ENCODE peak calls at places on chromosomes 16 and 17, in four cellular contexts. One of them, this sample, is unnamed.

GRCh38 chr17:44533533-44534246 is 23.6 kb upstream of the FZD2 start:
- DNase-seq in fibroblast of mammary gland: peak
- DNase-seq in IMR-90: peak
- DNase-seq in bronchial epithelial cell: peak
- DNase-seq in this sample: peak

GRCh38 chr17:75059369-75060345 is 12.6 kb downstream of the KCTD2 start:
- DNase-seq in IMR-90: peak
- DNase-seq in fibroblast of mammary gland: peak
- DNase-seq in bronchial epithelial cell: peak
- DNase-seq in this sample: no peak

GRCh38 chr17:73368085-73368631 is 56.4 kb upstream of the CDC42EP4 start:
- DNase-seq in bronchial epithelial cell: no peak
- DNase-seq in fibroblast of mammary gland: no peak
- DNase-seq in IMR-90: no peak
- DNase-seq in this sample: no peak

GRCh38 chr17:13031718-13032350 is 14.0 kb upstream of the ELAC2 start:
- DNase-seq in fibroblast of mammary gland: peak
- DNase-seq in IMR-90: peak
- DNase-seq in bronchial epithelial cell: peak
- DNase-seq in this sample: no peak

GRCh38 chr16:68179196-68179795 is 56.6 kb downstream of the ESRP2 start:
- DNase-seq in IMR-90: peak
- DNase-seq in bronchial epithelial cell: no peak
- DNase-seq in fibroblast of mammary gland: peak
- DNase-seq in this sample: no peak

GRCh38 chr16:676565-677297 is 1.3 kb downstream of the RHBDL1 start:
- DNase-seq in IMR-90: no peak
- DNase-seq in fibroblast of mammary gland: no peak
- DNase-seq in bronchial epithelial cell: peak
- DNase-seq in this sample: no peak

GRCh38 chr17:17693253-17693954 is 12.1 kb downstream of the RAI1 start:
- DNase-seq in fibroblast of mammary gland: no peak
- DNase-seq in bronchial epithelial cell: peak
- DNase-seq in IMR-90: no peak
- DNase-seq in this sample: no peak

GRCh38 chr17:75194879-75195278 is 10.6 kb upstream of the NUP85 start:
- DNase-seq in fibroblast of mammary gland: no peak
- DNase-seq in IMR-90: no peak
- DNase-seq in bronchial epithelial cell: no peak
- DNase-seq in this sample: no peak

GRCh38 chr16:16797239-16797638 is 418.3 kb downstream of the NPIPA7 start:
- DNase-seq in bronchial epithelial cell: no peak
- DNase-seq in fibroblast of mammary gland: no peak
- DNase-seq in IMR-90: no peak
- DNase-seq in this sample: no peak

GRCh38 chr16:87853411-87854052 is 15.8 kb downstream of the SLC7A5 start:
- DNase-seq in fibroblast of mammary gland: peak
- DNase-seq in bronchial epithelial cell: peak
- DNase-seq in IMR-90: peak
- DNase-seq in this sample: peak

GRCh38 chr16:66494916-66495315 is 55.0 kb downstream of the TK2 start:
- DNase-seq in fibroblast of mammary gland: no peak
- DNase-seq in bronchial epithelial cell: no peak
- DNase-seq in IMR-90: no peak
- DNase-seq in this sample: no peak

GRCh38 chr16:30951193-30951592 is 2.3 kb downstream of the ORAI3 start:
- DNase-seq in fibroblast of mammary gland: no peak
- DNase-seq in IMR-90: no peak
- DNase-seq in bronchial epithelial cell: no peak
- DNase-seq in this sample: no peak

GRCh38 chr16:30950516-30951073 is 1.7 kb downstream of the ORAI3 start:
- DNase-seq in fibroblast of mammary gland: no peak
- DNase-seq in IMR-90: no peak
- DNase-seq in bronchial epithelial cell: no peak
- DNase-seq in this sample: no peak

GRCh38 chr16:30948956-30949654 is at the start of gene ORAI3:
- DNase-seq in IMR-90: peak
- DNase-seq in bronchial epithelial cell: peak
- DNase-seq in fibroblast of mammary gland: peak
- DNase-seq in this sample: no peak

GRCh38 chr16:30948087-30948955 is 547 bp upstream of the ORAI3 start:
- DNase-seq in fibroblast of mammary gland: peak
- DNase-seq in IMR-90: peak
- DNase-seq in bronchial epithelial cell: peak
- DNase-seq in this sample: no peak

DNA sequence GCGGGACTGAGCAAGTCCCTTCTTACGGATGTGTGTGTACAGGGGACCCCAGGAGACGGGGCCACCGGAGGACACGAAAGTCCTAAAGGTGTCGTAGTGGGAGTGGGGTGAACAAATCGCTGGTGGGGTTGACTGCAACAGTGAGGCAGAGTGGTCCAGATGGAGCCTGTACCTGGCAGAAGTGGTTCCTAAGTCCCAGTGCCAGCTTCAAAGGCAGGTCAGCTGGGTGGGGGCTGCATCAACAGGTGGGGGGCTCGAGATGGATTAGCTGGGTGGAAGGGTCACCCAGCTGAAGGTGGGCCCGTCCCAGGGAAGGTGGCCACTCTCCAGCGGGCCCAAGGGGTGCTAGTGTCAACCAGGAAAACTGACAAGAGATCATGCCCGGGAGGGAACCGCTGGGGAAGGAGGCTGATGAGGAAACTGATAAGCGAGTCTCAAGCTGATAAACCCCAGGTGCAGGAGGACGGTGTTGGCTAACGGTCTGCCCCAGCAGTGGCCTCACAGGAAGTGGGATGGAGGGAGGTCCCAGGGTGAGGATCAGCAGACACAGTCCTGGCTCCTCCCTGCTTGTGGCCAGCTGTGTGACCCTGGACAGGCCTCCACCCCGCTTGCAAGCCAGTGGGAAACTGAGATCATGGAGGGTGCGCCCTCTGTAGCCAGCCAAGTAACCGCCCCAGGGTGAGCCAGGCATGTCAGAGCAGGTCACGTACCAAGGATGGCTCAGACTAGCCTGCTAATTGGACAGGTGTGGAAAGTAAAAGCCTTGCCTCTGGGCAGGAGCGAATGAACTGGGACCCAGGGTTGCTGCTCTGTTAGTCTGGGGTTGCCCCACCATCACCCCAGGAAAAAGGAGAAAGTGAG is 1.0 kb downstream of the ORAI3 start:
- DNase-seq in IMR-90: peak
- DNase-seq in fibroblast of mammary gland: peak
- DNase-seq in bronchial epithelial cell: peak
- DNase-seq in this sample: no peak
- TF ChIP-seq CTCF in IMR-90: no peak
- TF ChIP-seq CTCF in fibroblast of mammary gland: no peak
- TF ChIP-seq CTCF in bronchial epithelial cell: peak
- TF ChIP-seq CTCF in this sample: no peak

GRCh38 chr16:29985271-29985811 is 10.1 kb downstream of the HIRIP3 start:
- DNase-seq in bronchial epithelial cell: no peak
- DNase-seq in fibroblast of mammary gland: no peak
- DNase-seq in IMR-90: no peak
- DNase-seq in this sample: no peak

GRCh38 chr16:29982560-29983419 is 9.1 kb downstream of the TAOK2 start:
- DNase-seq in bronchial epithelial cell: no peak
- DNase-seq in fibroblast of mammary gland: no peak
- DNase-seq in IMR-90: no peak
- DNase-seq in this sample: no peak

GRCh38 chr16:29984764-29985147 is 10.7 kb downstream of the HIRIP3 start:
- DNase-seq in IMR-90: no peak
- DNase-seq in fibroblast of mammary gland: no peak
- DNase-seq in bronchial epithelial cell: no peak
- DNase-seq in this sample: no peak

GRCh38 chr16:29983420-29984136 is 9.9 kb downstream of the TAOK2 start:
- DNase-seq in IMR-90: peak
- DNase-seq in bronchial epithelial cell: no peak
- DNase-seq in fibroblast of mammary gland: peak
- DNase-seq in this sample: no peak

GRCh38 chr16:29984137-29984763 is 10.6 kb downstream of the TAOK2 start:
- DNase-seq in IMR-90: no peak
- DNase-seq in bronchial epithelial cell: no peak
- DNase-seq in fibroblast of mammary gland: no peak
- DNase-seq in this sample: no peak
- TF ChIP-seq CTCF in IMR-90: no peak
- TF ChIP-seq CTCF in bronchial epithelial cell: no peak
- TF ChIP-seq CTCF in fibroblast of mammary gland: no peak
- TF ChIP-seq CTCF in this sample: no peak

GRCh38 chr17:65797101-65797500 is 235.7 kb upstream of the AXIN2 start:
- DNase-seq in fibroblast of mammary gland: no peak
- DNase-seq in bronchial epithelial cell: no peak
- DNase-seq in IMR-90: peak
- DNase-seq in this sample: no peak

GRCh38 chr17:65799454-65799853 is 238.0 kb upstream of the AXIN2 start:
- DNase-seq in IMR-90: no peak
- DNase-seq in bronchial epithelial cell: no peak
- DNase-seq in fibroblast of mammary gland: no peak
- DNase-seq in this sample: no peak

GRCh38 chr17:65799869-65800268 is 238.4 kb upstream of the AXIN2 start:
- DNase-seq in bronchial epithelial cell: no peak
- DNase-seq in fibroblast of mammary gland: no peak
- DNase-seq in IMR-90: peak
- DNase-seq in this sample: no peak

GRCh38 chr17:65800655-65801054 is 239.2 kb upstream of the AXIN2 start:
- DNase-seq in IMR-90: no peak
- DNase-seq in fibroblast of mammary gland: no peak
- DNase-seq in bronchial epithelial cell: no peak
- DNase-seq in this sample: no peak

GRCh38 chr17:65797809-65798208 is 236.4 kb upstream of the AXIN2 start:
- DNase-seq in fibroblast of mammary gland: peak
- DNase-seq in bronchial epithelial cell: no peak
- DNase-seq in IMR-90: no peak
- DNase-seq in this sample: no peak
- TF ChIP-seq CTCF in fibroblast of mammary gland: peak
- TF ChIP-seq CTCF in bronchial epithelial cell: peak
- TF ChIP-seq CTCF in IMR-90: no peak
- TF ChIP-seq CTCF in this sample: no peak

DNA sequence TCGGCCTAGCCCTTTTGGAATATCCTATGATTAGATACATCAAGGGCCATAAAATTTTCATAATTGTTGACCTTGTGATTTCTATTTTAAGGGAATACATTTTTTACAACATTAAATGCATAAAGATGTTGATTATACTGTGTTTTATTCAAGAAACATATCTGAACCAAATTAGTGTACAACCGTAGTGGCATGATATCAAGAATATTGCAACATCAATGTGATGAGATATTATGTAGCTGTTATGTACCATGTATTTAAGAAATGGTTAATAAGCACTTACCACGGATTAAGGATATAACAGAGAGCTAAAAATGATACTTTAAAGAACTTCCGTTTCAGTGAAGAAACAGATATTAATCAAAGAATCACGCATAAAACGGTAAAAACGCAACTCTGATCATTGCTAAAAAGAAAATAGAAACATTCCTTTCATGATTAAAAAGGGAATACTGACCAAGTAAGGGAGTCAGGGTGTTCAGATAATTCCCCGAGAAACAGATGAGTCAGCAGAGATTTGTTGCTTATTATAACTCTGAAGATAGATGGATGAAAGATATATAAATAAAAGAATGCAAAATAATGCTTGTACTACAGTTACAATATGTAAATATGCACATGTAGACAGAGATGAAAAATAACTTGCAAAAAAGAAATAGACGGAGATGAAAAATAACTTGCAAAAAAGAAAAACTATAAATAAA is 281.9 kb upstream of the MAF start:
- DNase-seq in bronchial epithelial cell: no peak
- DNase-seq in fibroblast of mammary gland: no peak
- DNase-seq in IMR-90: no peak
- DNase-seq in this sample: no peak
- TF ChIP-seq CTCF in bronchial epithelial cell: no peak
- TF ChIP-seq CTCF in fibroblast of mammary gland: no peak
- TF ChIP-seq CTCF in IMR-90: no peak
- TF ChIP-seq CTCF in this sample: no peak